ENCODE peak calls at places on chromosomes 7 and 10, in seven cellular contexts. S is stimulated activated CD4-positive, alpha-beta T cell treated with anti-CD3 and anti-CD28 coated beads, Interleukin-1b, Interleukin-23, amount 100 ng/mL, for 4 hours; A is fibroblast of lung; Y is Daoy; P is lower lobe of right lung; F is epithelial cell of esophagus; K is activated gamma-delta T cell treated with Interleukin-2 at 50 U/mL for 16 hours. D is an unnamed sample.

GRCh38 chr7:47227762-47228177 is 354.1 kb downstream of the TNS3 start:
- DNase-seq in Y (peak), F (no peak), P (no peak), A (peak), K (no peak), S (no peak), D (no peak)

GRCh38 chr10:3372284-3372683 is 199.7 kb upstream of the PITRM1 start:
- DNase-seq in P (no peak), K (no peak), S (no peak), F (no peak), A (peak), Y (no peak), D (no peak)

GRCh38 chr7:28169166-28169713 is 11.4 kb downstream of the JAZF1 start:
- DNase-seq in Y (no peak), P (no peak), S (no peak), K (no peak), A (peak), F (peak), D (no peak)

GRCh38 chr7:98251251-98251843 is 685 bp downstream of the TECPR1 start:
- DNase-seq in S (peak), A (peak), Y (peak), P (peak), K (peak), F (no peak), D (no peak)

GRCh38 chr10:119020627-119020946 is 8.9 kb upstream of the NANOS1 start:
- DNase-seq in Y (peak), K (no peak), A (peak), F (peak), S (no peak), P (no peak), D (no peak)

GRCh38 chr7:825386-825785 is 6.9 kb upstream of the SUN1 start:
- DNase-seq in A (peak), F (no peak), P (no peak), Y (no peak), S (no peak), K (no peak), D (no peak)

GRCh38 chr10:31820096-31820495 is 108.5 kb downstream of the ARHGAP12 start:
- DNase-seq in P (no peak), S (no peak), A (peak), Y (no peak), F (no peak), K (no peak), D (no peak)

GRCh38 chr10:77770868-77771175 is 133.2 kb upstream of the KCNMA1 start:
- DNase-seq in Y (no peak), F (no peak), K (no peak), S (no peak), P (no peak), A (no peak), D (no peak)

GRCh38 chr7:87432536-87432935 is 42.9 kb downstream of the ABCB4 start:
- DNase-seq in K (no peak), F (peak), S (no peak), A (no peak), Y (no peak), P (no peak), D (no peak)

GRCh38 chr7:76278540-76278939 is 23.9 kb upstream of the HSPB1 start:
- DNase-seq in Y (peak), A (peak), F (no peak), S (no peak), K (no peak), P (no peak), D (no peak)

GRCh38 chr10:71260622-71261325 is 48.4 kb downstream of the UNC5B start:
- DNase-seq in A (peak), Y (peak), K (no peak), P (no peak), S (no peak), F (peak), D (no peak)

GRCh38 chr7:40437498-40437897 is 302.7 kb downstream of the SUGCT start:
- DNase-seq in S (no peak), K (no peak), A (peak), F (peak), P (no peak), Y (peak), D (no peak)

GRCh38 chr10:71697938-71698709 is 21.5 kb downstream of the C10orf105 start:
- DNase-seq in A (no peak), K (peak), S (peak), F (no peak), Y (no peak), P (no peak), D (peak)

GRCh38 chr7:48170506-48170905 is 752 bp upstream of the ABCA13 start:
- DNase-seq in F (no peak), K (no peak), A (no peak), Y (no peak), S (no peak), P (no peak), D (no peak)

GRCh38 chr7:43711503-43711902 is 17.8 kb downstream of the COA1 start:
- DNase-seq in Y (no peak), S (no peak), P (no peak), K (no peak), F (no peak), A (no peak), D (no peak)

GRCh38 chr10:17687117-17687831 is 43.3 kb downstream of the STAM start:
- DNase-seq in A (peak), S (no peak), P (no peak), Y (no peak), F (no peak), K (no peak), D (no peak)

GRCh38 chr7:112073530-112073929 is 132.7 kb downstream of the DOCK4 start:
- DNase-seq in F (no peak), Y (no peak), S (no peak), P (no peak), K (no peak), A (no peak), D (no peak)

GRCh38 chr7:54743580-54743979 is 15.4 kb downstream of the SEC61G start:
- DNase-seq in Y (no peak), F (no peak), K (no peak), P (no peak), A (no peak), S (no peak), D (no peak)

GRCh38 chr10:124220547-124220946 is 127.1 kb upstream of the CHST15 start:
- DNase-seq in F (no peak), K (no peak), P (no peak), Y (no peak), A (no peak), S (no peak), D (no peak)

GRCh38 chr10:79417731-79418130 is 27.7 kb downstream of the ZCCHC24 start:
- DNase-seq in K (no peak), F (no peak), P (peak), A (no peak), S (no peak), Y (no peak), D (no peak)

GRCh38 chr10:72011016-72011415 is 46.8 kb downstream of the CHST3 start:
- DNase-seq in A (no peak), F (no peak), P (no peak), Y (no peak), K (no peak), S (no peak), D (no peak)

GRCh38 chr7:11675163-11675562 is 156.8 kb downstream of the THSD7A start:
- DNase-seq in F (no peak), S (no peak), A (no peak), Y (no peak), P (no peak), K (no peak), D (no peak)

GRCh38 chr7:1103789-1104513 is 16.0 kb downstream of the GPER1 start:
- DNase-seq in S (no peak), F (no peak), K (no peak), A (no peak), Y (no peak), P (peak), D (no peak)

GRCh38 chr10:110214380-110214826 is 7.0 kb downstream of the MXI1 start:
- DNase-seq in P (no peak), F (no peak), A (peak), S (no peak), Y (no peak), K (no peak), D (no peak)

GRCh38 chr7:73446716-73447115 is 13.1 kb downstream of the FZD9 start:
- DNase-seq in K (no peak), F (no peak), A (no peak), Y (no peak), P (no peak), S (no peak), D (no peak)

GRCh38 chr10:11647676-11648075 is 36.2 kb upstream of the USP6NL start:
- DNase-seq in K (no peak), A (no peak), P (no peak), S (no peak), Y (no peak), F (peak), D (no peak)

GRCh38 chr10:2897619-2898508 is 169.5 kb upstream of the PFKP start:
- DNase-seq in Y (peak), K (no peak), A (peak), S (no peak), P (no peak), F (no peak), D (no peak)

GRCh38 chr7:140646931-140647647 is 6.5 kb upstream of the DENND2A start:
- DNase-seq in S (no peak), F (no peak), K (peak), Y (peak), A (no peak), P (no peak), D (no peak)

GRCh38 chr10:100345570-100346330 is 1.3 kb upstream of the SCD start:
- DNase-seq in F (peak), A (peak), K (no peak), P (no peak), S (no peak), Y (no peak), D (no peak)

GRCh38 chr7:11191574-11192220 is 218.0 kb downstream of the PHF14 start:
- DNase-seq in A (no peak), F (no peak), S (no peak), P (no peak), Y (no peak), K (no peak), D (no peak)

GRCh38 chr7:47817922-47818321 is 130.3 kb downstream of the PKD1L1 start:
- DNase-seq in Y (no peak), P (no peak), K (no peak), A (no peak), F (peak), S (no peak), D (no peak)

GRCh38 chr10:113034008-113034407 is 84.0 kb downstream of the TCF7L2 start:
- DNase-seq in F (no peak), A (no peak), Y (no peak), P (no peak), S (no peak), K (no peak), D (no peak)

GRCh38 chr7:134699021-134699818 is 52.6 kb downstream of the BPGM start:
- DNase-seq in Y (no peak), S (no peak), K (no peak), A (no peak), P (no peak), F (peak), D (no peak)